ENCODE peak calls at places on chromosomes 6 and 20, in ten cellular contexts. One of them, this sample, is unnamed.

GRCh38 chr20:4230651-4231050 is 215.3 kb upstream of the RNF24 start:
- DNase-seq in GM10248: no peak
- DNase-seq in amygdala: no peak
- DNase-seq in HS-27A: no peak
- DNase-seq in NCI-H1436: no peak
- DNase-seq in GDM1: no peak
- DNase-seq in caudate nucleus: no peak
- DNase-seq in spleen: no peak
- DNase-seq in colonic mucosa: no peak
- DNase-seq in SW 1271: no peak
- DNase-seq in this sample: no peak

GRCh38 chr6:105280033-105280432 is 100.2 kb upstream of the POPDC3 start:
- DNase-seq in colonic mucosa: no peak
- DNase-seq in HS-27A: no peak
- DNase-seq in SW 1271: no peak
- DNase-seq in GDM1: no peak
- DNase-seq in NCI-H1436: no peak
- DNase-seq in GM10248: no peak
- DNase-seq in spleen: no peak
- DNase-seq in amygdala: no peak
- DNase-seq in caudate nucleus: no peak
- DNase-seq in this sample: no peak

GRCh38 chr20:63737940-63738686 is 1.5 kb upstream of the SLC2A4RG start:
- DNase-seq in caudate nucleus: no peak
- DNase-seq in GM10248: peak; percentile 65
- DNase-seq in HS-27A: no peak
- DNase-seq in amygdala: no peak
- DNase-seq in SW 1271: no peak
- DNase-seq in spleen: peak; percentile 88
- DNase-seq in GDM1: no peak
- DNase-seq in colonic mucosa: peak; percentile 76
- DNase-seq in NCI-H1436: no peak
- DNase-seq in this sample: no peak

GRCh38 chr6:143248359-143248758 is 187.7 kb downstream of the AIG1 start:
- DNase-seq in caudate nucleus: no peak
- DNase-seq in NCI-H1436: no peak
- DNase-seq in GDM1: no peak
- DNase-seq in SW 1271: no peak
- DNase-seq in spleen: no peak
- DNase-seq in GM10248: no peak
- DNase-seq in amygdala: no peak
- DNase-seq in colonic mucosa: no peak
- DNase-seq in HS-27A: no peak
- DNase-seq in this sample: no peak

GRCh38 chr6:24078200-24078599 is 47.8 kb upstream of the NRSN1 start:
- DNase-seq in colonic mucosa: no peak
- DNase-seq in caudate nucleus: peak; percentile 33
- DNase-seq in HS-27A: peak; percentile 35
- DNase-seq in SW 1271: no peak
- DNase-seq in GDM1: no peak
- DNase-seq in NCI-H1436: no peak
- DNase-seq in GM10248: no peak
- DNase-seq in spleen: no peak
- DNase-seq in amygdala: no peak
- DNase-seq in this sample: no peak

GRCh38 chr6:87832025-87832825 is 130.2 kb upstream of the AKIRIN2 start:
- DNase-seq in GDM1: no peak
- DNase-seq in colonic mucosa: no peak
- DNase-seq in caudate nucleus: no peak
- DNase-seq in spleen: no peak
- DNase-seq in amygdala: no peak
- DNase-seq in SW 1271: peak; percentile 68
- DNase-seq in GM10248: peak; percentile 40
- DNase-seq in HS-27A: no peak
- DNase-seq in NCI-H1436: peak; percentile 51
- DNase-seq in this sample: no peak

GRCh38 chr6:2635911-2636310 is 114.8 kb downstream of the MYLK4 start:
- DNase-seq in HS-27A: no peak
- DNase-seq in SW 1271: no peak
- DNase-seq in GDM1: no peak
- DNase-seq in GM10248: no peak
- DNase-seq in caudate nucleus: no peak
- DNase-seq in spleen: no peak
- DNase-seq in colonic mucosa: no peak
- DNase-seq in amygdala: no peak
- DNase-seq in NCI-H1436: no peak
- DNase-seq in this sample: no peak

GRCh38 chr6:7042654-7043545 is 64.9 kb upstream of the RREB1 start:
- DNase-seq in NCI-H1436: no peak
- DNase-seq in spleen: no peak
- DNase-seq in amygdala: no peak
- DNase-seq in GDM1: no peak
- DNase-seq in colonic mucosa: peak; percentile 23
- DNase-seq in caudate nucleus: no peak
- DNase-seq in GM10248: no peak
- DNase-seq in SW 1271: no peak
- DNase-seq in HS-27A: no peak
- DNase-seq in this sample: no peak

GRCh38 chr6:11845664-11846577 is 67.3 kb upstream of the ADTRP start:
- DNase-seq in amygdala: no peak
- DNase-seq in caudate nucleus: no peak
- DNase-seq in HS-27A: no peak
- DNase-seq in NCI-H1436: no peak
- DNase-seq in colonic mucosa: no peak
- DNase-seq in SW 1271: no peak
- DNase-seq in GDM1: no peak
- DNase-seq in spleen: no peak
- DNase-seq in GM10248: no peak
- DNase-seq in this sample: peak; percentile 28

GRCh38 chr6:83138758-83139157 is 54.3 kb downstream of the PGM3 start:
- DNase-seq in caudate nucleus: no peak
- DNase-seq in GM10248: no peak
- DNase-seq in amygdala: no peak
- DNase-seq in colonic mucosa: no peak
- DNase-seq in HS-27A: no peak
- DNase-seq in NCI-H1436: no peak
- DNase-seq in SW 1271: no peak
- DNase-seq in spleen: no peak
- DNase-seq in GDM1: no peak
- DNase-seq in this sample: no peak

GRCh38 chr6:132764370-132764769 is 6.7 kb upstream of the VNN2 start:
- DNase-seq in HS-27A: peak; percentile 33
- DNase-seq in caudate nucleus: no peak
- DNase-seq in colonic mucosa: no peak
- DNase-seq in amygdala: no peak
- DNase-seq in SW 1271: peak; percentile 30
- DNase-seq in GM10248: no peak
- DNase-seq in GDM1: no peak
- DNase-seq in spleen: no peak
- DNase-seq in NCI-H1436: no peak
- DNase-seq in this sample: peak; percentile 68

GRCh38 chr6:158131926-158132325 is 36.1 kb downstream of the SERAC1 start:
- DNase-seq in GDM1: peak; percentile 26
- DNase-seq in NCI-H1436: no peak
- DNase-seq in caudate nucleus: no peak
- DNase-seq in HS-27A: no peak
- DNase-seq in SW 1271: peak; percentile 47
- DNase-seq in amygdala: no peak
- DNase-seq in spleen: no peak
- DNase-seq in colonic mucosa: no peak
- DNase-seq in GM10248: peak; percentile 17
- DNase-seq in this sample: peak; percentile 7

GRCh38 chr6:34934516-34934915 is 45.5 kb downstream of the ANKS1A start:
- DNase-seq in HS-27A: no peak
- DNase-seq in caudate nucleus: peak; percentile 2
- DNase-seq in NCI-H1436: no peak
- DNase-seq in GDM1: no peak
- DNase-seq in amygdala: no peak
- DNase-seq in spleen: no peak
- DNase-seq in SW 1271: no peak
- DNase-seq in colonic mucosa: no peak
- DNase-seq in GM10248: no peak
- DNase-seq in this sample: peak; percentile 17

GRCh38 chr20:25018425-25018824 is 25.9 kb upstream of the APMAP start:
- DNase-seq in GM10248: no peak
- DNase-seq in colonic mucosa: no peak
- DNase-seq in HS-27A: no peak
- DNase-seq in amygdala: no peak
- DNase-seq in GDM1: no peak
- DNase-seq in SW 1271: no peak
- DNase-seq in NCI-H1436: no peak
- DNase-seq in caudate nucleus: no peak
- DNase-seq in spleen: peak; percentile 23
- DNase-seq in this sample: no peak

GRCh38 chr6:123085403-123085802 is 89.4 kb downstream of the CLVS2 start:
- DNase-seq in GDM1: no peak
- DNase-seq in NCI-H1436: no peak
- DNase-seq in colonic mucosa: no peak
- DNase-seq in caudate nucleus: no peak
- DNase-seq in GM10248: no peak
- DNase-seq in HS-27A: no peak
- DNase-seq in spleen: no peak
- DNase-seq in amygdala: no peak
- DNase-seq in SW 1271: no peak
- DNase-seq in this sample: no peak

This sample was measured in Calu3.